ENCODE peak calls at places on chromosome 4, in nine cellular contexts. B is pancreas, Y is sciatic nerve, V is heart left ventricle, K is left lung, S is A549, Z is left lobe of liver, F is left ventricle myocardium superior, A is omental fat pad. M is an unnamed sample.

GRCh38 chr4:188551156-188551555 is 411.9 kb downstream of the TRIML1 start:
- ATAC-seq in B (no peak), Y (no peak), V (no peak), K (no peak), S (no peak), Z (no peak), F (no peak), A (no peak), M (no peak)

GRCh38 chr4:66693694-66694093 is 851.6 kb downstream of the CENPC start:
- ATAC-seq in B (no peak), Y (no peak), V (no peak), K (no peak), S (no peak), Z (no peak), F (no peak), A (no peak), M (no peak)

GRCh38 chr4:152709675-152710438 is 30.1 kb upstream of the TMEM154 start:
- ATAC-seq in B (no peak), Y (no peak), V (no peak), K (no peak), S (no peak), Z (no peak), F (no peak), A (peak; percentile 98), M (no peak)

GRCh38 chr4:141458501-141458900 is 177.9 kb upstream of the IL15 start:
- ATAC-seq in B (no peak), Y (no peak), V (no peak), K (no peak), S (peak; percentile 68), Z (no peak), F (no peak), A (no peak), M (no peak)

GRCh38 chr4:42428036-42428435 is 30.7 kb downstream of the SHISA3 start:
- ATAC-seq in B (no peak), Y (no peak), V (no peak), K (no peak), S (no peak), Z (no peak), F (no peak), A (no peak), M (no peak)

GRCh38 chr4:71187399-71188196 is 151.2 kb upstream of the SLC4A4 start:
- ATAC-seq in B (peak; percentile 38), Y (peak; percentile 62), V (peak; percentile 57), K (peak; percentile 58), S (peak; percentile 65), Z (peak; percentile 62), F (peak; percentile 42), A (peak; percentile 35), M (peak; percentile 32)

GRCh38 chr4:139886798-139887197 is 221.2 kb downstream of the MGST2 start:
- ATAC-seq in B (no peak), Y (no peak), V (no peak), K (no peak), S (no peak), Z (peak; percentile 30), F (no peak), A (no peak), M (no peak)

GRCh38 chr4:98929341-98930267 is 671 bp upstream of the EIF4E start:
- ATAC-seq in B (peak; percentile 53), Y (peak; percentile 69), V (peak; percentile 71), K (peak; percentile 76), S (peak; percentile 79), Z (peak; percentile 73), F (peak; percentile 68), A (peak; percentile 84), M (peak; percentile 60)

GRCh38 chr4:85607624-85608023 is 132.7 kb downstream of the ARHGAP24 start:
- ATAC-seq in B (peak; percentile 78), Y (no peak), V (no peak), K (no peak), S (no peak), Z (no peak), F (no peak), A (no peak), M (no peak)